ENCODE peak calls at places on chromosome 20, in four cellular contexts. V is mesenchymal stem cell, J is fibroblast of pulmonary artery, S is occipital lobe. O is an unnamed sample.

GRCh38 chr20:54256202-54256601 is 48.3 kb downstream of the PFDN4 start:
- DNase-seq in V (no peak), S (no peak), J (no peak), O (no peak)

GRCh38 chr20:2403291-2404052 is 22.8 kb downstream of the TGM6 start:
- DNase-seq in J (no peak), S (no peak), V (no peak), O (no peak)

GRCh38 chr20:48308232-48308781 is 519.5 kb downstream of the PREX1 start:
- DNase-seq in V (no peak), S (no peak), J (no peak), O (no peak)

GRCh38 chr20:32678948-32679347 is 5.2 kb upstream of the C20orf203 start:
- DNase-seq in S (peak), J (no peak), V (no peak), O (peak)

GRCh38 chr20:6622041-6622440 is 145.4 kb upstream of the BMP2 start:
- DNase-seq in V (no peak), S (no peak), J (peak), O (no peak)

GRCh38 chr20:20441259-20441658 is 73.4 kb downstream of the INSM1 start:
- DNase-seq in J (no peak), S (no peak), V (no peak), O (no peak)

GRCh38 chr20:35101620-35102019 is 9.0 kb upstream of the TRPC4AP start:
- DNase-seq in V (no peak), S (no peak), J (no peak), O (no peak)

GRCh38 chr20:37734228-37734980 is 40.6 kb downstream of the CTNNBL1 start:
- DNase-seq in J (peak), S (no peak), V (peak), O (no peak)

GRCh38 chr20:1807394-1807793 is 87.8 kb upstream of the SIRPA start:
- DNase-seq in V (no peak), J (no peak), S (no peak), O (no peak)

GRCh38 chr20:25408170-25408547 is 686 bp downstream of the GINS1 start:
- DNase-seq in S (no peak), V (peak), J (no peak), O (no peak)

O was measured in nucleus accumbens.